ENCODE peak calls at places on chromosome 12, in five cellular contexts. One of them, this sample, is unnamed. For H3K9me3 and H3K4me1, the result is how much of the 10 kb centered on the place peaks cover.

GRCh38 chr12:93157279-93157678 is 220.4 kb upstream of the NUDT4 start:
- DNase-seq in hepatocyte: no peak
- DNase-seq in uterus: no peak
- DNase-seq in heart left ventricle: no peak
- DNase-seq in adrenal gland: no peak
- DNase-seq in this sample: no peak

GRCh38 chr12:116455540-116456306 is 103.5 kb upstream of the MAP1LC3B2 start:
- DNase-seq in adrenal gland: peak
- DNase-seq in uterus: peak
- DNase-seq in hepatocyte: peak
- DNase-seq in heart left ventricle: peak
- DNase-seq in this sample: peak

GRCh38 chr12:31362759-31363415 is 36.9 kb upstream of the SINHCAF start:
- DNase-seq in heart left ventricle: no peak
- DNase-seq in hepatocyte: peak
- DNase-seq in uterus: no peak
- DNase-seq in adrenal gland: no peak
- DNase-seq in this sample: no peak

GRCh38 chr12:105769486-105769885 is 369.3 kb downstream of the NUAK1 start:
- DNase-seq in adrenal gland: no peak
- DNase-seq in heart left ventricle: no peak
- DNase-seq in uterus: no peak
- DNase-seq in hepatocyte: no peak
- DNase-seq in this sample: no peak

GRCh38 chr12:117921922-117922777 is 46.6 kb downstream of the KSR2 start:
- DNase-seq in adrenal gland: no peak
- DNase-seq in hepatocyte: no peak
- DNase-seq in heart left ventricle: no peak
- DNase-seq in uterus: no peak
- DNase-seq in this sample: no peak

GRCh38 chr12:40238221-40238902 is 13.6 kb downstream of the LRRK2 start:
- DNase-seq in heart left ventricle: no peak
- DNase-seq in uterus: no peak
- DNase-seq in adrenal gland: no peak
- DNase-seq in hepatocyte: no peak
- DNase-seq in this sample: no peak

GRCh38 chr12:115517913-115518312 is 759.6 kb downstream of the MED13L start:
- DNase-seq in uterus: no peak
- DNase-seq in heart left ventricle: no peak
- DNase-seq in adrenal gland: no peak
- DNase-seq in hepatocyte: no peak
- DNase-seq in this sample: no peak

GRCh38 chr12:92078167-92079053 is 67.2 kb downstream of the BTG1 start:
- DNase-seq in heart left ventricle: no peak
- DNase-seq in hepatocyte: peak
- DNase-seq in adrenal gland: no peak
- DNase-seq in uterus: peak
- DNase-seq in this sample: no peak

GRCh38 chr12:127362121-127362520 is 904.8 kb upstream of the TMEM132C start:
- DNase-seq in hepatocyte: no peak
- DNase-seq in adrenal gland: no peak
- DNase-seq in heart left ventricle: no peak
- DNase-seq in uterus: no peak
- DNase-seq in this sample: no peak

GRCh38 chr12:19808371-19808770 is 369.1 kb downstream of the AEBP2 start:
- DNase-seq in adrenal gland: no peak
- DNase-seq in hepatocyte: no peak
- DNase-seq in heart left ventricle: no peak
- DNase-seq in uterus: no peak
- DNase-seq in this sample: no peak

GRCh38 chr12:93009533-93009932 is 80.4 kb upstream of the EEA1 start:
- DNase-seq in heart left ventricle: no peak
- DNase-seq in adrenal gland: no peak
- DNase-seq in uterus: no peak
- DNase-seq in hepatocyte: no peak
- DNase-seq in this sample: no peak

GRCh38 chr12:58313091-58313855 is 371.9 kb downstream of the ATP23 start:
- DNase-seq in hepatocyte: no peak
- DNase-seq in adrenal gland: no peak
- DNase-seq in uterus: no peak
- DNase-seq in heart left ventricle: no peak
- DNase-seq in this sample: no peak

GRCh38 chr12:12108441-12109058 is 37.8 kb downstream of the BCL2L14 start:
- DNase-seq in heart left ventricle: no peak
- DNase-seq in uterus: no peak
- DNase-seq in adrenal gland: no peak
- DNase-seq in hepatocyte: no peak
- DNase-seq in this sample: no peak

GRCh38 chr12:112862570-112863137 is 44.1 kb upstream of the OAS1 start:
- DNase-seq in uterus: no peak
- DNase-seq in adrenal gland: no peak
- DNase-seq in heart left ventricle: no peak
- DNase-seq in hepatocyte: no peak
- DNase-seq in this sample: no peak

GRCh38 chr12:68037616-68038255 is 48.5 kb downstream of the IFNG-AS1 start:
- DNase-seq in adrenal gland: no peak
- DNase-seq in heart left ventricle: no peak
- DNase-seq in uterus: no peak
- DNase-seq in hepatocyte: no peak
- DNase-seq in this sample: no peak

GRCh38 chr12:24895612-24896011 is 53.3 kb downstream of the BCAT1 start:
- DNase-seq in uterus: no peak
- DNase-seq in adrenal gland: no peak
- DNase-seq in heart left ventricle: no peak
- DNase-seq in hepatocyte: no peak
- DNase-seq in this sample: no peak

GRCh38 chr12:19130224-19131019 is 889 bp downstream of the PLEKHA5 start:
- DNase-seq in adrenal gland: peak
- DNase-seq in uterus: peak
- DNase-seq in heart left ventricle: peak
- DNase-seq in hepatocyte: peak
- DNase-seq in this sample: peak

GRCh38 chr12:64567570-64567969 is 42.7 kb upstream of the RASSF3 start:
- DNase-seq in adrenal gland: no peak
- DNase-seq in hepatocyte: no peak
- DNase-seq in heart left ventricle: no peak
- DNase-seq in uterus: no peak
- DNase-seq in this sample: no peak

GRCh38 chr12:5784626-5785130 is 160.4 kb downstream of the ANO2 start:
- DNase-seq in heart left ventricle: no peak
- DNase-seq in adrenal gland: no peak
- DNase-seq in uterus: no peak
- DNase-seq in hepatocyte: no peak
- DNase-seq in this sample: no peak

GRCh38 chr12:26810330-26810729 is 22.7 kb downstream of the ITPR2 start:
- DNase-seq in heart left ventricle: peak
- DNase-seq in adrenal gland: peak
- DNase-seq in hepatocyte: peak
- DNase-seq in uterus: peak
- DNase-seq in this sample: peak

GRCh38 chr12:63944586-63945228 is 100.2 kb downstream of the SRGAP1 start:
- DNase-seq in heart left ventricle: no peak
- DNase-seq in adrenal gland: no peak
- DNase-seq in uterus: no peak
- DNase-seq in hepatocyte: no peak
- DNase-seq in this sample: no peak

GRCh38 chr12:130157998-130158774 is 4.1 kb upstream of the FZD10 start:
- DNase-seq in uterus: no peak
- DNase-seq in adrenal gland: no peak
- DNase-seq in hepatocyte: no peak
- DNase-seq in heart left ventricle: no peak
- DNase-seq in this sample: no peak

GRCh38 chr12:62785941-62786559 is 148.9 kb downstream of the PPM1H start:
- DNase-seq in heart left ventricle: peak
- DNase-seq in uterus: peak
- DNase-seq in hepatocyte: peak
- DNase-seq in adrenal gland: peak
- DNase-seq in this sample: peak

GRCh38 chr12:56922032-56922431 is 12.2 kb downstream of the SDR9C7 start:
- DNase-seq in heart left ventricle: no peak
- DNase-seq in adrenal gland: no peak
- DNase-seq in hepatocyte: no peak
- DNase-seq in uterus: no peak
- DNase-seq in this sample: no peak

GRCh38 chr12:116204169-116204568 is 73.3 kb downstream of the MED13L start:
- DNase-seq in heart left ventricle: no peak
- DNase-seq in adrenal gland: no peak
- DNase-seq in uterus: no peak
- DNase-seq in hepatocyte: no peak
- DNase-seq in this sample: no peak

GRCh38 chr12:49902399-49903350 is 1.0 kb downstream of the FAIM2 start:
- DNase-seq in adrenal gland: peak
- DNase-seq in hepatocyte: no peak
- DNase-seq in heart left ventricle: no peak
- DNase-seq in uterus: no peak
- DNase-seq in this sample: peak

GRCh38 chr12:131415781-131416180 is 295.1 kb upstream of the SFSWAP start:
- DNase-seq in heart left ventricle: no peak
- DNase-seq in uterus: no peak
- DNase-seq in hepatocyte: no peak
- DNase-seq in adrenal gland: no peak
- DNase-seq in this sample: no peak

GRCh38 chr12:95996034-95996658 is at the start of gene HAL:
- DNase-seq in hepatocyte: peak
- DNase-seq in adrenal gland: no peak
- DNase-seq in heart left ventricle: no peak
- DNase-seq in uterus: no peak
- DNase-seq in this sample: no peak

GRCh38 chr12:49671051-49671765 is 36.0 kb downstream of the FMNL3 start:
- DNase-seq in heart left ventricle: no peak
- DNase-seq in hepatocyte: no peak
- DNase-seq in adrenal gland: peak
- DNase-seq in uterus: no peak
- DNase-seq in this sample: no peak

GRCh38 chr12:122495258-122495657 is 5.5 kb downstream of the ZCCHC8 start:
- DNase-seq in uterus: no peak
- DNase-seq in heart left ventricle: no peak
- DNase-seq in adrenal gland: no peak
- DNase-seq in hepatocyte: no peak
- DNase-seq in this sample: no peak

GRCh38 chr12:79776111-79776510 is 85.3 kb upstream of the PAWR start:
- DNase-seq in hepatocyte: no peak
- DNase-seq in uterus: no peak
- DNase-seq in heart left ventricle: no peak
- DNase-seq in adrenal gland: no peak
- DNase-seq in this sample: no peak

GRCh38 chr12:124994435-124994975 is 1.1 kb downstream of the BRI3BP start:
- DNase-seq in adrenal gland: no peak
- DNase-seq in hepatocyte: peak
- DNase-seq in heart left ventricle: no peak
- DNase-seq in uterus: no peak
- DNase-seq in this sample: no peak

GRCh38 chr12:65121049-65121955 is at the start of gene WIF1:
- DNase-seq in hepatocyte: peak
- DNase-seq in heart left ventricle: no peak
- DNase-seq in adrenal gland: no peak
- DNase-seq in uterus: no peak
- DNase-seq in this sample: peak

GRCh38 chr12:27284021-27284420 is 39.9 kb downstream of the STK38L start:
- DNase-seq in hepatocyte: no peak
- DNase-seq in uterus: no peak
- DNase-seq in adrenal gland: no peak
- DNase-seq in heart left ventricle: no peak
- DNase-seq in this sample: no peak

GRCh38 chr12:90858261-90858660 is 96.7 kb downstream of the CCER1 start:
- DNase-seq in hepatocyte: peak
- DNase-seq in heart left ventricle: no peak
- DNase-seq in uterus: no peak
- DNase-seq in adrenal gland: no peak
- DNase-seq in this sample: no peak
- H3K9me3 ChIP-seq in hepatocyte: under half
- H3K9me3 ChIP-seq in heart left ventricle: under half
- H3K9me3 ChIP-seq in uterus: under half
- H3K9me3 ChIP-seq in adrenal gland: under half
- H3K9me3 ChIP-seq in this sample: under half

DNA sequence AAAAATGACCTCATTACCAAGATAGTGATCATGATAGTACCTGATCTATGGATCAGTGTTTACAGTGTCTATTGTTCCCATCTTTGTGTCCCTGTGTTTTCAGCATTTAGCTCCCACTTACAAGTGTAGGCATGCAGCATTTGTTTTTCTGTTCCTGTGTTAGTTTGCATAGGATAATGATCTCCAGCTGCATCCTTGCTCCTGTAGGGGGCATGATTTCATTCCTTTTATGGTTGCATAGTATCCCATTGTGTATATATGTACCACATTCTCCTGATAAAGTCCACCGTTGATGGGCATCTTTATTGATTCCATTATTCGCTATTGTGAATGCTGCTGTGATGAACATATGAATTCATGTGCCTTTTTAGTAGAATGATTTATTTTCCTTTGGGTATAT is 215.4 kb upstream of the NAV3 start:
- DNase-seq in hepatocyte: no peak
- DNase-seq in heart left ventricle: no peak
- DNase-seq in adrenal gland: no peak
- DNase-seq in uterus: no peak
- DNase-seq in this sample: no peak
- TF ChIP-seq CTCF in hepatocyte: no peak
- TF ChIP-seq CTCF in heart left ventricle: no peak
- TF ChIP-seq CTCF in adrenal gland: no peak
- TF ChIP-seq CTCF in uterus: no peak
- TF ChIP-seq CTCF in this sample: no peak

DNA sequence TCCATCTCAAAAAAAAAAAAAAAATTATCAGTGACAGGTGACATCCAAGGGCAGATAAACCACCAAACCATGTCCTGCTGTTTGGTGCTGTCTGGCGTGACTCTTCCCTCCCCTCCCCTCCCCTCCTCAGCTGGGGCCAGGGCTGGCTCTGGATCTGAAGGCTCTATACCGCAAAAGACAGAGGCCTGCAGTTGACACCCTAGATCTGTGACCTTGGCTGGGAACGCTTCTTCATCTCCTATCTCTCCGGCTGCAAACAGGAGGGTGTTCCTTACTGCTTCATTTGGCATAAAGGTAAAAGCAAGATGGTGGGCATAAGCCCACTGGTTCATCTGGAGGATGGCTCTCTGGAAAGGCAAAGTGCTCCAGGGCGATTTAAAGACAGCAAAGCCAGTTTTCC is 126.8 kb upstream of the PRMT8 start:
- DNase-seq in uterus: no peak
- DNase-seq in hepatocyte: no peak
- DNase-seq in adrenal gland: no peak
- DNase-seq in heart left ventricle: no peak
- DNase-seq in this sample: no peak
- H3K4me1 ChIP-seq in uterus: under half
- H3K4me1 ChIP-seq in hepatocyte: under half
- H3K4me1 ChIP-seq in adrenal gland: under half
- H3K4me1 ChIP-seq in heart left ventricle: under half
- H3K4me1 ChIP-seq in this sample: under half

DNA sequence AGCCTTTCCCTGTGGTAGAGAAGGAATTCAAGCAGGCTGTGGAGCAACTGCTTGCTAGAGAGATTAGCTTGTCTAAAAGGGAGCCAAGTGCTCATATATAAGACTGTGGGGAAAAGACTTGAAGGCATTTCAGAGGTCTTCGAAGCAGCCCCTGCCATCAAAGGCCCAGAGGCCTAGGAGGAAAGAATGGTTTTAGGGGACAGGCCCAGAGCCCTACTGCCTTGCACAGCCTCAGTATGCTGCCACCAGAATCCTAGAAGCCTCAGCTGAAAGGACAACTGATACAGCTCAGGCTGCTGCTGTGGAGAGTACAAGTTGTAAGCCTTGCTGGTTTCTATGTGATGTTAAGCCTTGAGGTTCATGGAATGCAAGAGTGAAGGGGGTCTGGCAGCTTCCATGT is 109.9 kb downstream of the DERA start:
- DNase-seq in heart left ventricle: no peak
- DNase-seq in hepatocyte: no peak
- DNase-seq in adrenal gland: no peak
- DNase-seq in uterus: no peak
- DNase-seq in this sample: no peak
- H3K9me3 ChIP-seq in heart left ventricle: under half
- H3K9me3 ChIP-seq in hepatocyte: under half
- H3K9me3 ChIP-seq in adrenal gland: under half
- H3K9me3 ChIP-seq in uterus: under half
- H3K9me3 ChIP-seq in this sample: under half

This sample was measured in psoas muscle.